ENCODE peak calls at places on chromosomes 12 and 14, in five cellular contexts. I, A, T, Q and X are unnamed samples.

GRCh38 chr12:60263146-60263545 is 667.3 kb downstream of the SLC16A7 start:
- DNase-seq in Q (no peak), T (no peak), I (no peak), A (no peak), X (no peak)

GRCh38 chr14:21024668-21025373 is at the start of gene NDRG2:
- DNase-seq in Q (peak), I (peak), A (no peak), T (peak), X (peak)

GRCh38 chr12:91133871-91134270 is 22.6 kb upstream of the LUM start:
- DNase-seq in T (no peak), I (no peak), Q (no peak), A (no peak), X (no peak)

GRCh38 chr12:45284096-45284901 is 68.4 kb downstream of the ANO6 start:
- DNase-seq in T (no peak), Q (peak), A (no peak), I (peak), X (peak)

GRCh38 chr14:71449316-71450055 is 482.7 kb upstream of the RGS6 start:
- DNase-seq in A (no peak), I (no peak), Q (no peak), T (no peak), X (no peak)

GRCh38 chr12:119468286-119468685 is 125.3 kb upstream of the TMEM233 start:
- DNase-seq in A (no peak), I (no peak), T (no peak), Q (no peak), X (no peak)

GRCh38 chr12:46717848-46718247 is 107.9 kb downstream of the SLC38A4 start:
- DNase-seq in I (no peak), A (no peak), T (no peak), Q (no peak), X (no peak)

GRCh38 chr14:62662811-62663477 is 382.3 kb downstream of the KCNH5 start:
- DNase-seq in I (no peak), A (no peak), Q (peak), T (no peak), X (peak)

GRCh38 chr12:48960834-48961233 is 3.5 kb upstream of the ARF3 start:
- DNase-seq in A (no peak), T (no peak), I (no peak), Q (no peak), X (no peak)

GRCh38 chr14:67943947-67944346 is 124.4 kb downstream of the RAD51B start:
- DNase-seq in T (peak), I (peak), A (peak), Q (peak), X (peak)

GRCh38 chr14:39977198-39977597 is 545.0 kb upstream of the FBXO33 start:
- DNase-seq in I (no peak), A (no peak), Q (no peak), T (no peak), X (no peak)

GRCh38 chr14:54252072-54252730 is 144.6 kb upstream of the CDKN3 start:
- DNase-seq in T (no peak), A (no peak), Q (no peak), I (peak), X (peak)

GRCh38 chr12:31228811-31229792 is 96.8 kb downstream of the SINHCAF start:
- DNase-seq in T (no peak), Q (no peak), I (no peak), A (no peak), X (peak)

GRCh38 chr14:72558721-72559120 is 335.2 kb downstream of the DPF3 start:
- DNase-seq in T (no peak), A (no peak), I (no peak), Q (no peak), X (no peak)

GRCh38 chr12:124032265-124032886 is 59.4 kb downstream of the ZNF664 start:
- DNase-seq in Q (peak), I (peak), A (no peak), T (peak), X (peak)

GRCh38 chr12:31954925-31955678 is 4.1 kb upstream of the RESF1 start:
- DNase-seq in A (no peak), I (no peak), T (no peak), Q (no peak), X (no peak)

GRCh38 chr12:51926718-51927117 is 19.4 kb downstream of the ACVRL1 start:
- DNase-seq in T (peak), I (peak), Q (peak), A (no peak), X (peak)

GRCh38 chr12:109440851-109441490 is 36.1 kb downstream of the KCTD10 start:
- DNase-seq in T (no peak), I (no peak), A (no peak), Q (peak), X (no peak)

DNA sequence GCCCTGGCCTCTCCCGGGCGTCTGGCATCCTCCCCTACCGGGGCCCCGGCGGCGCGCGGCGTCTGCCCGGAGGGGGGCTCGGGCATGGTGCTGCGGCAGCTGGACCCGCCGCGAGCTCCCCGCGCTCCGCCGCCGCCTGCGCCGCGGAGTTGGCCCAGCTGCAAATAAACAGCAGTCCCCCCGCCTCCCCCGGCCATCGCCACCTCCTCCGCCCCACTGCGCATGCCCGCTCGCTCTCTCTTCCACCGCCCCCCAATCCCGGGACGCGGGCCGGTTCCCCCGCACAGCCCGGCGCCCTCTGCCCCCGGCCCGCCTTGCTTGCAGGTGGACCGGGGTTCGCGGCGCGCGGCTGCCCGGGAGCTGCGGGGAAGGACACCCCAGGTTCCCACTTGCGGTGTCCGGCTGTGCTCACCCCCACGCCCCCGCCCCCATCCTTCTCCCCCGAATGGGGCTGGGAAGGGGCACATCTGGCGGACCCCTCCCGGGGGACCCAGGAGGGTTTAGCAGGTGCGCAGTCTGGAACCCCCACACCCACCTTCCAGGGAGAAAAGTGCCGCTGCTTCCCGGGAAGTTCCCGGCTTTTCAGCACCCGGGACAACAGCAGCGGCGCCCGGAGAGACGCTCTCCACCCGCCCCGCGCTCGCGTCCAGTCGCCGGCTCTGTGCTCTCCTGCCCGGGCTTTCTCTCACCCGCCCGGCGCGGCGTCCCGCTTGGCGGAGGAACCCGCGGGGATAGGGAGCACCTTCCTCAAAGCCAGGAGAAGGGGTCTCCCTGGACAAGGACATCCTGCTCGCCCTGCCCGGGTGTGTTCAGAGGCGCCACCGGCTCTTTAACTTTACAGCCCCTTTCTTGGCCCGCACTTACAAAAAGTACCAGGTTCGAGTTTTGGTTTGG is at the start of gene TMTC1:
- DNase-seq in I (no peak), T (no peak), Q (peak), A (no peak), X (no peak)
- TF ChIP-seq JUNB in I (no peak), T (no peak), Q (no peak), A (no peak), X (no peak)

GRCh38 chr14:75249251-75249957 is 29.2 kb upstream of the FOS start:
- DNase-seq in T (no peak), I (no peak), A (peak), Q (peak), X (no peak)
- TF ChIP-seq JUNB in T (no peak), I (no peak), A (peak), Q (no peak), X (no peak)

GRCh38 chr14:86217523-86217922 is 687.6 kb downstream of the FLRT2 start:
- DNase-seq in Q (peak), I (no peak), A (no peak), T (no peak), X (no peak)
- TF ChIP-seq JUNB in Q (no peak), I (no peak), A (no peak), T (no peak), X (no peak)

GRCh38 chr12:117342247-117342646 is 19.2 kb downstream of the NOS1 start:
- DNase-seq in A (no peak), Q (no peak), I (no peak), T (no peak), X (no peak)
- TF ChIP-seq JUNB in A (no peak), Q (no peak), I (no peak), T (no peak), X (no peak)

GRCh38 chr12:6310771-6311610 is 509 bp downstream of the PLEKHG6 start:
- DNase-seq in I (no peak), T (peak), A (no peak), Q (peak), X (no peak)

GRCh38 chr12:6312529-6313325 is 2.2 kb downstream of the PLEKHG6 start:
- DNase-seq in T (peak), Q (peak), A (peak), I (no peak), X (no peak)

GRCh38 chr12:6313326-6313940 is 3.0 kb downstream of the PLEKHG6 start:
- DNase-seq in I (no peak), A (no peak), T (no peak), Q (no peak), X (no peak)

GRCh38 chr12:6314776-6315175 is 4.3 kb downstream of the PLEKHG6 start:
- DNase-seq in Q (no peak), A (no peak), T (no peak), I (peak), X (no peak)

DNA sequence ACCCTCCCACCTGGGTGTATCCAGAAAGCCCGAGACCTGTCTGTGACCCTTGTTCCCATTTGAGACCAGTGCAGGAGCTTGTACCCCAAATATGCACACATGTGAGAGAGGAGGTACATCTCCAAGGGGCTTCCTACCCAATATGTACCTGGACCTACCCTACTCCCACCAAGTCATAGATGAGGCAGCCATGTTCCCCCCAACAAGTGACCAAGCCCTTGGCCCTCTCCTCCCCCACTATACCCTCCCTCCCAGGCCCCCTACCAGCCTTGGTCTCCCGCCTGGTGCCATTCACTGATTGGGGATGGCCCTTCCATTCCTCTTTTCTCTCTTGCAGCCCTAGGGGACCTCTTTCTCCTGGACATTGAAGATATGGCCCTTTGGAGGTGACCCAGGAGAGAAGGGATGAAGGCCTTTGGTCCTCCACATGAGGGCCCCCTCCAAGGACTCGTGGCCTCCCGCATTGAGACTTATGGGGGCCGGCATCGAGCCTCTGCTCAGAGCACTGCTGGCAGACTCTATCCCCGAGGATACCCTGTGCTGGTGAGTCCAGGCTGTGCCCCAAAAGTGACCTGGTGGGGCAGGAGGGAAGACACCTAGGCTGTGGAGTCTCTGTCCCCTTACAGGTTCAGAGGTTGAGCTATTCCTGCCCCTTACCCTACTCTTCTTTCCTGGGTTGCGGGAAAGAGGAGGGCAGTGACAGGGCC is 1.5 kb downstream of the PLEKHG6 start:
- DNase-seq in T (no peak), Q (no peak), I (no peak), A (no peak), X (no peak)
- TF ChIP-seq JUNB in T (no peak), Q (no peak), I (no peak), A (no peak), X (no peak)